ENCODE peak calls at places on chromosome 5, in nine cellular contexts. L, E, N, K, O, H, Z, A and D are unnamed samples.

GRCh38 chr5:127029513-127030258 is 672 bp downstream of the MARCHF3 start:
- DNase-seq in L (peak), E (peak), N (peak), K (peak), O (no peak), H (peak), Z (no peak), A (no peak), D (no peak)

GRCh38 chr5:124132843-124133242 is 613.6 kb downstream of the ZNF608 start:
- DNase-seq in L (no peak), E (no peak), N (no peak), K (no peak), O (no peak), H (no peak), Z (no peak), A (no peak), D (no peak)

GRCh38 chr5:134226441-134227192 is 744 bp upstream of the PPP2CA start:
- DNase-seq in L (peak), E (no peak), N (no peak), K (peak), O (no peak), H (peak), Z (peak), A (no peak), D (no peak)

GRCh38 chr5:171953860-171954701 is 52.4 kb downstream of the FBXW11 start:
- DNase-seq in L (no peak), E (peak), N (no peak), K (peak), O (peak), H (no peak), Z (no peak), A (peak), D (no peak)

GRCh38 chr5:174505621-174506020 is 218.8 kb upstream of the MSX2 start:
- DNase-seq in L (no peak), E (no peak), N (no peak), K (no peak), O (no peak), H (no peak), Z (no peak), A (no peak), D (no peak)

GRCh38 chr5:125835293-125836172 is 587.7 kb upstream of the GRAMD2B start:
- DNase-seq in L (no peak), E (peak), N (peak), K (peak), O (peak), H (peak), Z (no peak), A (peak), D (no peak)

GRCh38 chr5:17413691-17414090 is 84.3 kb upstream of the TAF11L2 start:
- DNase-seq in L (no peak), E (no peak), N (no peak), K (no peak), O (no peak), H (no peak), Z (no peak), A (no peak), D (no peak)

GRCh38 chr5:134964359-134965270 is 3.1 kb upstream of the CATSPER3 start:
- DNase-seq in L (no peak), E (no peak), N (no peak), K (no peak), O (no peak), H (no peak), Z (no peak), A (no peak), D (no peak)

GRCh38 chr5:59036274-59036961 is 453.5 kb downstream of the RAB3C start:
- DNase-seq in L (no peak), E (peak), N (no peak), K (peak), O (peak), H (peak), Z (no peak), A (peak), D (no peak)

GRCh38 chr5:76190356-76190755 is 107.2 kb downstream of the SV2C start:
- DNase-seq in L (no peak), E (no peak), N (no peak), K (no peak), O (no peak), H (no peak), Z (no peak), A (no peak), D (no peak)

GRCh38 chr5:3124410-3124809 is 372.9 kb upstream of the IRX2 start:
- DNase-seq in L (no peak), E (no peak), N (no peak), K (no peak), O (no peak), H (no peak), Z (no peak), A (no peak), D (no peak)

GRCh38 chr5:1161832-1162229 is 39.6 kb upstream of the SLC6A19 start:
- DNase-seq in L (no peak), E (no peak), N (no peak), K (no peak), O (no peak), H (peak), Z (no peak), A (no peak), D (no peak)

GRCh38 chr5:59061377-59061776 is 478.5 kb downstream of the RAB3C start:
- DNase-seq in L (no peak), E (no peak), N (no peak), K (no peak), O (no peak), H (no peak), Z (no peak), A (no peak), D (no peak)

GRCh38 chr5:172795401-172795977 is 24.5 kb upstream of the DUSP1 start:
- DNase-seq in L (peak), E (no peak), N (no peak), K (peak), O (peak), H (peak), Z (no peak), A (no peak), D (peak)

GRCh38 chr5:81105261-81105877 is 127.8 kb upstream of the CKMT2 start:
- DNase-seq in L (no peak), E (no peak), N (no peak), K (no peak), O (no peak), H (no peak), Z (no peak), A (no peak), D (no peak)

GRCh38 chr5:79236364-79236969 is 536 bp downstream of the JMY start:
- DNase-seq in L (peak), E (no peak), N (peak), K (no peak), O (no peak), H (peak), Z (no peak), A (no peak), D (peak)

GRCh38 chr5:102807878-102808502 is 52.9 kb downstream of the PAM start:
- DNase-seq in L (no peak), E (no peak), N (no peak), K (peak), O (no peak), H (no peak), Z (no peak), A (no peak), D (no peak)
- TF ChIP-seq CTCF in L (no peak), E (no peak), N (no peak), K (no peak), O (no peak), H (no peak), Z (no peak), A (no peak), D (no peak)

GRCh38 chr5:140547508-140548299 is at the start of gene EIF4EBP3:
- DNase-seq in L (peak), E (peak), N (peak), K (peak), O (peak), H (peak), Z (peak), A (peak), D (peak)
- TF ChIP-seq CTCF in L (peak), E (no peak), N (peak), K (peak), O (peak), H (peak), Z (peak), A (no peak), D (peak)

GRCh38 chr5:122896598-122897282 is 51.3 kb downstream of the SNX24 start:
- DNase-seq in L (no peak), E (peak), N (no peak), K (peak), O (peak), H (no peak), Z (no peak), A (no peak), D (no peak)
- TF ChIP-seq CTCF in L (peak), E (peak), N (peak), K (peak), O (peak), H (peak), Z (no peak), A (peak), D (no peak)

GRCh38 chr5:35233121-35233520 is 2.8 kb upstream of the PRLR start:
- DNase-seq in L (no peak), E (no peak), N (no peak), K (no peak), O (no peak), H (no peak), Z (no peak), A (no peak), D (no peak)

GRCh38 chr5:35232124-35232523 is 1.8 kb upstream of the PRLR start:
- DNase-seq in L (no peak), E (no peak), N (no peak), K (no peak), O (no peak), H (no peak), Z (no peak), A (no peak), D (no peak)

GRCh38 chr5:35228304-35228703 is 2.0 kb downstream of the PRLR start:
- DNase-seq in L (no peak), E (no peak), N (no peak), K (no peak), O (no peak), H (no peak), Z (no peak), A (no peak), D (no peak)

GRCh38 chr5:35230043-35230611 is at the start of gene PRLR:
- DNase-seq in L (peak), E (no peak), N (no peak), K (no peak), O (no peak), H (peak), Z (no peak), A (no peak), D (peak)

DNA sequence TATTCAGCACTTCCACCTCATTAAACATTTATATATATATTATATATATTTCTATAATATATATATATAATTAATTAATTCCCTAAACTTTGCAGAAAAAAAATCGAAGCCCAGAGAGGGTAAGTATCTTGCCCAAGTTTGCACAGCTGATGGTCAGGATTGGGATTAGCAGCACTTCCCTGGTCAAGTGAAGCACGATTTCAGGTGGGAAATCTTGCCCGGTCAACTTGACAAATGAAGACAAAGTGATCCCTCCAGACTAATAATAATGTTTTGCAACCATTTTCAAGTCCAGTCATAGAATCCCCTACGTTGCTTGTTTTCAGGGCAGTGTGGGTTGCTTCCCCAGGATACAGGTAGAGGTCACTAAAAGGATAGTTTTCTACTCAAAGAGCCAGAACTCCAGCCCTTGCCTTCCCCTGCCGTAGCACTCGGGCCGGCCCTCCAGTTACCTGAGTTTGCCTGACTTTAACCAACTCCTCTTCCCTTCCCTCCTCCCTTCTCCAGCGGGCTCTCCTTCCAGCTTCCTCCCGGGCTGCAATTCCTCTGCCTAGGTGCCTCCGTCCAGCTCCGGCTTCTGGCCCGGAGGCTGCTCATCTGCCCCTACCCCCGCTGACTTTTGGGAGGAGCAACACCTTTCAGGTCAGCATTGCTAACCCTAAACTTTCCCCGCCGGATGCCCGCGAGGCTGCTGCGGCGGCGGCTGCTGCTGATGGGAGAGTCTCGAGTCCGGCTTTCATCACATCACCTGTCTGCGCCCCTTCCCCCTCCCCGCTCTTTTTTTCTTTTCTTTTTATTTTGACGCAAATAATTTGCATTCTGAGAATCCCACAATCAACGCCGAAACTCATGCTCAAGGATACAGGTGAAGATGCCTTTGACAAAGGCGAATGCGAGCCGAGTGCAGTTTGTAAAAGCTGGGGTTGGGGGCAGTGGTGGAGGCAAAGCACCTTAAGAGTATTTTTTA is 928 bp downstream of the PRLR start:
- DNase-seq in L (peak), E (no peak), N (no peak), K (no peak), O (no peak), H (peak), Z (no peak), A (no peak), D (peak)
- TF ChIP-seq CTCF in L (no peak), E (no peak), N (peak), K (no peak), O (no peak), H (no peak), Z (no peak), A (peak), D (no peak)

DNA sequence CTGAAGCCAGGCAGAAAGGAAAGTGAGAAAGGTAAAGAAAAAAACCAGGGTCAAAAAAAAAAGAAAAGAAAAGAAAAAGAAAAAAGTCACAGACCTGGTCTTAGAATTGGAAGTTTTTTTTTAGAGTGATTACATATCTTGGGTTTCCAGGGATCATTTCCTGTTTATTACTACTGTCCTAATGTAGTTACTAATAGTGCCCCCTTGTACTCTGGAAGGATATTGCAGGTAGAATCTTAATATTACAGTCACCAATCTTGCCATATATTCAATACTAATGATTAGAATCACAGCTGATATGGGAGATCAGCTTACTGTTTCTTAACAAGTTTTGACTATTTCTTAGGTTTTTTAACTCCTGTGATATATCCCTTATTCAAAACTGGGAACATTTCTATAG is 543.2 kb upstream of the CDH6 start:
- DNase-seq in L (no peak), E (no peak), N (no peak), K (no peak), O (no peak), H (no peak), Z (no peak), A (no peak), D (no peak)
- TF ChIP-seq CTCF in L (no peak), E (no peak), N (peak), K (no peak), O (no peak), H (no peak), Z (no peak), A (peak), D (no peak)

DNA sequence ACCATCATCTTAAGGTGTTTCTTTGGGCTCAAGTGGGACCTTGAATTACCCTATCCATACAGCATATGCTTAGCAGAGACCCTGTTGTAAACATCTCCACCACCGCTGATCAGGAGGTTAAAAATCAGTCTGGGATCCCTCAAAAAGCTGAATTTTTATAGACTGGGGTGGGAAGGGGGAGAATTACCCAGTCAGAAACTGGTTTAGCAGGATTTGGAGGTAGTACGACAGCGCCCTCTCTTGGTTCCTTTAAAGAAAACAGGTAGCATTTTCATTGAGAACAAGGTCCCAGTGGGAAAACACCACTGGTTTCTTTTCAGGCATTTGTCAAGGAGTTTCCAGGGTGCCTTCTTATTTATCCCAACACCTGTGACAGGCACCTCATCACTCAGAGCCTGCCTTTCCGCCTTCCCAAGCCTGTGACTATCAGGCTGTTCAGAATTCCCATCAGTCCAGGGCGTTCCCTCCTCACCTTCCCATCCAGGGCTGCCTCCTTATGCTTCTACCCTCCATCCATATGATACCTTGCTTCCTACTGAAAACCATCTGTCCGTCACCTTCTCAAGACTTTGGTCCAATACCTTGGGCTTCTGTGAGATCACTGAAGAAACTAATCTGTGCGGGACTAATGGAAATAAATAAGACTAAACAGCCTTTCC is 203.8 kb upstream of the RAI14 start:
- DNase-seq in L (no peak), E (peak), N (no peak), K (peak), O (peak), H (no peak), Z (no peak), A (no peak), D (no peak)
- TF ChIP-seq CTCF in L (no peak), E (peak), N (peak), K (peak), O (peak), H (no peak), Z (no peak), A (peak), D (no peak)

DNA sequence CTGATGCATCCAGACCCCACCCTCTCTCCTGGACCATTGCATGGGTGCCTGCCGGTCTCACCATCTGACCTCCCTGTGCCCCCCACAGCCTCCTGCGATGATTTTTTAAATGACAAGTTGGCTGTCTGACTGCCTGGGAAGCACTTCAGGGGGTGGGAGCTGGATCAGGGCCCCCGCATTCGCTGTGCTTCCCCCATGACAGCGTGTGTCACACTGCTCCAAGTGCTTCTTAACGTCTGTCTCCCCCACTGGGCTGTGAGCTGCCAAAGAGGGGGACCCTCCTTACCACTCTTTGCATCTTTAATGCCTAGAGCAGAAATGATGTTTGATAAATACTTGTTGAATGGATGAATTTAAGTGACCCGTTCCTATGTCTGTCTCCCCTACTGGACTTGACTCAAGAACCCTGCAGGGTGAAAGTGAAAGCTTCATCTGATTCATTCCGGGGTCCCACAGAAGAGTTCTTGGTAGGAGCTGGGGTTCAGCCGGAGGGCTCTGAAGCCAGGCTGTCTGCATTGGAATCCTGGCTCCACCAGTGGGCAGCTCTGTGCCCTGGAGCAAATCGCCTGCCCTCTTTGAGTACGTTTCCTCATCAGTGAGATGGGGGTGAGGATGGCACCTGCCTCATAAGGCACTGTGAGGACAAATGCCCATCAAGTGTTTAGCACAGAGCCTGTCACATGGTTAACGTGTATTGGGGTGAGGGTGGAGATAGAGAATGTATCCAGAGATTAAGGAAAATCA is 7.6 kb upstream of the EGR1 start:
- DNase-seq in L (no peak), E (no peak), N (no peak), K (peak), O (no peak), H (no peak), Z (no peak), A (no peak), D (no peak)
- TF ChIP-seq CTCF in L (no peak), E (no peak), N (no peak), K (no peak), O (no peak), H (no peak), Z (no peak), A (no peak), D (no peak)